ENCODE peak calls at places on chromosomes 4 and X, in seven cellular contexts. D is dorsolateral prefrontal cortex, A is uterus, B is RWPE1, Q is choroid plexus epithelial cell, L is left lung, R is GM12864. Z is an unnamed sample.

GRCh38 chrX:130393451-130394074 is 8.1 kb upstream of the GPR119 start:
- DNase-seq in R (no peak), L (no peak), D (peak; percentile 72), Q (peak; percentile 62), B (peak; percentile 45), A (no peak), Z (peak; percentile 9)

GRCh38 chr4:113540859-113541258 is 220.7 kb downstream of the CAMK2D start:
- DNase-seq in B (no peak), L (no peak), Q (peak; percentile 29), D (no peak), R (no peak), A (no peak), Z (peak; percentile 44)

GRCh38 chr4:107689912-107690587 is 30.0 kb downstream of the PAPSS1 start:
- DNase-seq in R (no peak), Q (peak; percentile 88), L (no peak), B (peak; percentile 90), D (no peak), A (no peak), Z (no peak)

GRCh38 chr4:107050525-107051135 is 14.5 kb upstream of the DKK2 start:
- DNase-seq in B (peak; percentile 13), A (no peak), R (no peak), L (no peak), D (no peak), Q (peak; percentile 40), Z (no peak)

GRCh38 chr4:6891436-6892170 is 18.0 kb upstream of the TBC1D14 start:
- DNase-seq in B (no peak), L (peak; percentile 24), R (no peak), Q (peak; percentile 34), D (no peak), A (no peak), Z (no peak)

GRCh38 chr4:48571471-48571870 is 81.4 kb downstream of the ZAR1 start:
- DNase-seq in L (no peak), B (no peak), R (no peak), D (no peak), A (no peak), Q (no peak), Z (no peak)

GRCh38 chrX:153504445-153505016 is 9.8 kb downstream of the BGN start:
- DNase-seq in L (no peak), Q (no peak), B (no peak), D (no peak), R (no peak), A (no peak), Z (no peak)

GRCh38 chrX:110795645-110796510 is at the start of gene CHRDL1:
- DNase-seq in D (peak; percentile 40), L (peak; percentile 49), A (peak; percentile 73), Q (no peak), R (no peak), B (peak; percentile 3), Z (no peak)

GRCh38 chr4:37837446-37837845 is 11.0 kb downstream of the PGM2 start:
- DNase-seq in Q (peak; percentile 87), R (no peak), D (no peak), A (no peak), B (peak; percentile 45), L (no peak), Z (no peak)

GRCh38 chr4:74537459-74537858 is 92.5 kb downstream of the AREG start:
- DNase-seq in D (no peak), R (no peak), B (no peak), A (no peak), Q (no peak), L (no peak), Z (no peak)
- TF ChIP-seq CTCF in D (no peak), R (no peak), B (no peak), A (no peak), Q (no peak), L (no peak), Z (no peak)

GRCh38 chr4:116705466-116705865 is 379.9 kb downstream of the TRAM1L1 start:
- DNase-seq in L (peak; percentile 65), D (no peak), A (no peak), Q (no peak), R (no peak), B (no peak), Z (no peak)

DNA sequence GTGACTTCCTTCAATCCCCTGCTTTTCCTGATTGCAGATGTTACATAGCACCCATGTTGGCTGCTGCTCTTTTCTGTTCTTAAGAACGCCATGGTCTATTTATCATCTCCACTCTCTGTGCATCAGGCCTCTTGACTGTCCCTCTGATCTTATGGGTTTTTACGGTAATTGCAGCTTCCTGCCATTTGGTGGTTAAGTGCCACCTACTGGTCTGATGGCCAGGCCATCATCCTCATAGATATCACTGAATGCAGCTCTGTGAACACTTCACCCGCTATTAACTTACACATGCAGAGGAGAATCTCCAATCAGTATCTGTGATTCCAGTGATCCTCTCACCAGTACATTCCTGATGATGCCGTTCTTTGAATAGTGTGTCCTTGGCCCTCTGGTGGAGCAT is 382.4 kb downstream of the TRAM1L1 start:
- DNase-seq in D (no peak), Q (peak; percentile 1), L (no peak), R (no peak), B (no peak), A (no peak), Z (no peak)
- TF ChIP-seq CTCF in D (no peak), Q (no peak), L (no peak), R (peak; percentile 28), B (no peak), A (no peak), Z (no peak)

GRCh38 chr4:100935090-100935489 is 412.2 kb downstream of the PPP3CA start:
- DNase-seq in B (peak; percentile 20), A (no peak), Q (peak; percentile 31), R (no peak), L (no peak), D (no peak), Z (no peak)
- TF ChIP-seq CTCF in B (peak; percentile 17), A (no peak), Q (peak; percentile 46), R (peak; percentile 44), L (no peak), D (peak; percentile 46), Z (no peak)

DNA sequence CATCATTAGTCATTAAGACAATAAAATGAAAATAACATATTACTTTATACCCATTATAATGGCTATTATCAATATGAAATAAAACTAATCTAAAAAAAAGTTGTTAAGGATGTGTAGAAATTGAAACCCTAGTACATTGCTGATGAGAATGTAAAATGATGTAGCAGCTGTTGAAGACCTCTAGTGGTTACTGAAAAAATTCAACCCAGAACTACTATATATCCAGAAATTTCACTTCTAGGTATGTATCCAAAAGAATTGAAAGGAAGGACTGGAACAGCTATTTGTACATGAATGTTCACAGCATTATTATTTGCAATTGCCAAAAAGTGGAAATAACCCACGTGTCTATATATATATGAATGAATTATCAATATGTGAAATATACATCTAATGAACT is 180.3 kb upstream of the KLHL4 start:
- DNase-seq in D (no peak), R (no peak), B (no peak), L (no peak), A (no peak), Q (peak; percentile 15), Z (no peak)
- TF ChIP-seq CTCF in D (peak; percentile 10), R (no peak), B (no peak), L (no peak), A (no peak), Q (peak; percentile 27), Z (no peak)